ENCODE peak calls at places on chromosomes 16 and 17, in eight cellular contexts. H is WERI-Rb-1; O is fibroblast of lung; T is CD4-positive, alpha-beta T cell; D is uterus; W is heart right ventricle; M is SK-N-SH; N is dorsolateral prefrontal cortex. A is an unnamed sample.

GRCh38 chr16:3513892-3514600 is 13.2 kb downstream of the CLUAP1 start:
- DNase-seq in H (no peak), O (no peak), T (no peak), D (no peak), W (no peak), M (no peak), N (no peak), A (no peak)

GRCh38 chr16:80056334-80056733 is 455.8 kb upstream of the MAF start:
- DNase-seq in H (no peak), O (peak), T (no peak), D (no peak), W (no peak), M (no peak), N (no peak), A (no peak)

GRCh38 chr17:20174588-20175265 is 165.6 kb downstream of the SPECC1 start:
- DNase-seq in H (no peak), O (peak), T (no peak), D (no peak), W (no peak), M (no peak), N (no peak), A (no peak)

GRCh38 chr17:68301438-68301959 is 10.2 kb downstream of the ARSG start:
- DNase-seq in H (no peak), O (no peak), T (no peak), D (no peak), W (no peak), M (no peak), N (no peak), A (no peak)

GRCh38 chr17:32386844-32387243 is 36.9 kb downstream of the ZNF207 start:
- DNase-seq in H (no peak), O (peak), T (no peak), D (no peak), W (no peak), M (no peak), N (no peak), A (no peak)

GRCh38 chr17:38452719-38453118 is 24.5 kb downstream of the ARHGAP23 start:
- DNase-seq in H (no peak), O (no peak), T (no peak), D (no peak), W (no peak), M (no peak), N (no peak), A (no peak)

GRCh38 chr16:79013004-79013403 is 587.5 kb downstream of the MAF start:
- DNase-seq in H (no peak), O (no peak), T (no peak), D (no peak), W (no peak), M (no peak), N (no peak), A (no peak)

GRCh38 chr17:45394913-45395568 is 37.6 kb downstream of the ARHGAP27 start:
- DNase-seq in H (peak), O (peak), T (peak), D (peak), W (peak), M (peak), N (peak), A (peak)

GRCh38 chr17:73493212-73493814 is 150.9 kb downstream of the SDK2 start:
- DNase-seq in H (no peak), O (peak), T (no peak), D (no peak), W (no peak), M (peak), N (no peak), A (no peak)

GRCh38 chr17:50596191-50597037 is 35.9 kb downstream of the CACNA1G start:
- DNase-seq in H (no peak), O (no peak), T (no peak), D (no peak), W (no peak), M (no peak), N (no peak), A (no peak)

GRCh38 chr17:63626551-63627228 is 4.5 kb downstream of the MAP3K3 start:
- DNase-seq in H (no peak), O (peak), T (no peak), D (no peak), W (no peak), M (no peak), N (no peak), A (no peak)

GRCh38 chr16:24075302-24075701 is 180.8 kb upstream of the CACNG3 start:
- DNase-seq in H (no peak), O (no peak), T (no peak), D (no peak), W (no peak), M (no peak), N (no peak), A (no peak)

GRCh38 chr16:30604316-30604947 is 5.8 kb downstream of the ZNF689 start:
- DNase-seq in H (no peak), O (no peak), T (no peak), D (no peak), W (no peak), M (no peak), N (no peak), A (no peak)

GRCh38 chr17:81340606-81341346 is 45.7 kb upstream of the SLC38A10 start:
- DNase-seq in H (no peak), O (peak), T (no peak), D (no peak), W (no peak), M (peak), N (no peak), A (no peak)

GRCh38 chr16:54093281-54093680 is 193.3 kb downstream of the IRX3 start:
- DNase-seq in H (no peak), O (peak), T (no peak), D (no peak), W (no peak), M (no peak), N (no peak), A (no peak)

GRCh38 chr16:16988963-16989362 is 481.8 kb downstream of the XYLT1 start:
- DNase-seq in H (no peak), O (no peak), T (no peak), D (no peak), W (no peak), M (no peak), N (no peak), A (no peak)

GRCh38 chr16:80947708-80948615 is 58.7 kb downstream of the CMC2 start:
- DNase-seq in H (no peak), O (no peak), T (no peak), D (no peak), W (no peak), M (no peak), N (peak), A (no peak)

GRCh38 chr16:21659124-21659523 is 4.6 kb upstream of the OTOA start:
- DNase-seq in H (no peak), O (no peak), T (no peak), D (no peak), W (no peak), M (no peak), N (no peak), A (no peak)

GRCh38 chr17:78812849-78813248 is 27.8 kb downstream of the USP36 start:
- DNase-seq in H (no peak), O (no peak), T (no peak), D (no peak), W (no peak), M (no peak), N (no peak), A (no peak)

GRCh38 chr16:26963109-26963508 is 103.6 kb upstream of the C16orf82 start:
- DNase-seq in H (peak), O (no peak), T (no peak), D (no peak), W (no peak), M (peak), N (no peak), A (no peak)

GRCh38 chr17:35087731-35088646 is 24.5 kb upstream of the RFFL start:
- DNase-seq in H (peak), O (peak), T (no peak), D (peak), W (peak), M (peak), N (peak), A (no peak)

GRCh38 chr16:89315791-89316581 is 98.5 kb downstream of the ZNF778 start:
- DNase-seq in H (no peak), O (peak), T (peak), D (no peak), W (peak), M (no peak), N (no peak), A (no peak)

GRCh38 chr16:3095869-3096268 is 3.2 kb downstream of the ZSCAN10 start:
- DNase-seq in H (no peak), O (no peak), T (no peak), D (no peak), W (no peak), M (peak), N (no peak), A (no peak)

GRCh38 chr17:31686495-31686894 is 172.5 kb downstream of the COPRS start:
- DNase-seq in H (no peak), O (peak), T (no peak), D (no peak), W (no peak), M (no peak), N (no peak), A (no peak)

GRCh38 chr16:11239644-11240632 is 16.1 kb downstream of the SOCS1 start:
- DNase-seq in H (no peak), O (no peak), T (no peak), D (no peak), W (no peak), M (no peak), N (no peak), A (no peak)

GRCh38 chr17:336110-337021 is 16.2 kb downstream of the RPH3AL start:
- DNase-seq in H (peak), O (no peak), T (peak), D (peak), W (peak), M (peak), N (no peak), A (no peak)

GRCh38 chr17:68656666-68657065 is 55.5 kb upstream of the FAM20A start:
- DNase-seq in H (no peak), O (no peak), T (no peak), D (no peak), W (no peak), M (no peak), N (no peak), A (no peak)

GRCh38 chr16:69845181-69845580 is 83.0 kb downstream of the WWP2 start:
- DNase-seq in H (no peak), O (no peak), T (no peak), D (no peak), W (no peak), M (no peak), N (no peak), A (no peak)

GRCh38 chr17:19486351-19487008 is 47.2 kb upstream of the SLC47A1 start:
- DNase-seq in H (no peak), O (no peak), T (no peak), D (no peak), W (no peak), M (no peak), N (no peak), A (no peak)

GRCh38 chr17:56667925-56668324 is 74.4 kb downstream of the NOG start:
- DNase-seq in H (no peak), O (no peak), T (no peak), D (no peak), W (no peak), M (no peak), N (no peak), A (no peak)

GRCh38 chr17:78787444-78787843 is 5.4 kb upstream of the CYTH1 start:
- DNase-seq in H (no peak), O (no peak), T (no peak), D (no peak), W (no peak), M (no peak), N (no peak), A (no peak)

GRCh38 chr16:17607624-17608023 is 136.9 kb upstream of the XYLT1 start:
- DNase-seq in H (no peak), O (no peak), T (no peak), D (no peak), W (no peak), M (peak), N (no peak), A (no peak)

GRCh38 chr16:72972878-72973571 is 74.9 kb downstream of the ZFHX3 start:
- DNase-seq in H (no peak), O (no peak), T (no peak), D (no peak), W (no peak), M (no peak), N (no peak), A (no peak)

GRCh38 chr16:9050102-9050830 is 41.2 kb upstream of the HAPSTR1 start:
- DNase-seq in H (peak), O (peak), T (no peak), D (no peak), W (no peak), M (peak), N (no peak), A (no peak)

GRCh38 chr17:9878791-9879525 is 26.1 kb downstream of the RCVRN start:
- DNase-seq in H (no peak), O (peak), T (no peak), D (no peak), W (no peak), M (no peak), N (no peak), A (no peak)

GRCh38 chr16:11407047-11407982 is 62.1 kb downstream of the RMI2 start:
- DNase-seq in H (peak), O (peak), T (peak), D (peak), W (no peak), M (peak), N (peak), A (peak)

GRCh38 chr17:77212081-77212832 is 71.5 kb downstream of the SEC14L1 start:
- DNase-seq in H (no peak), O (no peak), T (no peak), D (no peak), W (no peak), M (no peak), N (no peak), A (no peak)

GRCh38 chr17:9115446-9116265 is 94.3 kb downstream of the NTN1 start:
- DNase-seq in H (no peak), O (peak), T (peak), D (peak), W (peak), M (peak), N (no peak), A (no peak)

GRCh38 chr16:54284931-54285413 is 1.6 kb downstream of the IRX3 start:
- DNase-seq in H (no peak), O (peak), T (no peak), D (no peak), W (no peak), M (peak), N (no peak), A (no peak)

GRCh38 chr16:85563515-85564276 is 49.4 kb upstream of the GSE1 start:
- DNase-seq in H (no peak), O (no peak), T (no peak), D (peak), W (peak), M (peak), N (no peak), A (no peak)
- TF ChIP-seq CTCF in H (no peak), O (no peak), T (no peak), D (peak), W (peak), M (peak), N (no peak), A (no peak)

DNA sequence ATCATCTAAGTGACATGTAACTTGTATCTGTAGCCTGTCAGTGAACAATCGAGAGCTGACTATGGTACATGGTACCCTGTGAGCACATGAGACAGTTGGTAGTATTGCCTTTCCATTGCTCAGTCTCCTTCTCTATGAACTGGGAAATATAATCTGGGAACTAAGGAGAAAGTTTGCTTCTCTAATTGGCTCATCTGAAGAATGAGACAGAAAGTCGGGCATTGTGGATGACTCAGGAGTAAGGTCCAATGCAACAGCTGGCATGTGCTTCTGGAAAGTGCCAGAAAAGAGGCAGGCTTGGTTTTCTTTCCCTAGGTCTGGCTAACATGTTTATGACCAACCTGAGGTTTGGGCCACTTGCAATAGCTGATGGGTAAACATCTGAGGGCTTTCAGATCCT is 51.9 kb downstream of the ZZEF1 start:
- DNase-seq in H (no peak), O (peak), T (no peak), D (no peak), W (no peak), M (no peak), N (no peak), A (no peak)
- H3K27ac ChIP-seq in H (no peak), O (no peak), T (no peak), D (no peak), W (no peak), M (no peak), N (peak), A (no peak)

GRCh38 chr17:58595194-58595792 is 80.9 kb upstream of the MTMR4 start:
- DNase-seq in H (peak), O (no peak), T (no peak), D (no peak), W (no peak), M (no peak), N (no peak), A (no peak)
- TF ChIP-seq CTCF in H (peak), O (no peak), T (no peak), D (no peak), W (no peak), M (no peak), N (no peak), A (no peak)

DNA sequence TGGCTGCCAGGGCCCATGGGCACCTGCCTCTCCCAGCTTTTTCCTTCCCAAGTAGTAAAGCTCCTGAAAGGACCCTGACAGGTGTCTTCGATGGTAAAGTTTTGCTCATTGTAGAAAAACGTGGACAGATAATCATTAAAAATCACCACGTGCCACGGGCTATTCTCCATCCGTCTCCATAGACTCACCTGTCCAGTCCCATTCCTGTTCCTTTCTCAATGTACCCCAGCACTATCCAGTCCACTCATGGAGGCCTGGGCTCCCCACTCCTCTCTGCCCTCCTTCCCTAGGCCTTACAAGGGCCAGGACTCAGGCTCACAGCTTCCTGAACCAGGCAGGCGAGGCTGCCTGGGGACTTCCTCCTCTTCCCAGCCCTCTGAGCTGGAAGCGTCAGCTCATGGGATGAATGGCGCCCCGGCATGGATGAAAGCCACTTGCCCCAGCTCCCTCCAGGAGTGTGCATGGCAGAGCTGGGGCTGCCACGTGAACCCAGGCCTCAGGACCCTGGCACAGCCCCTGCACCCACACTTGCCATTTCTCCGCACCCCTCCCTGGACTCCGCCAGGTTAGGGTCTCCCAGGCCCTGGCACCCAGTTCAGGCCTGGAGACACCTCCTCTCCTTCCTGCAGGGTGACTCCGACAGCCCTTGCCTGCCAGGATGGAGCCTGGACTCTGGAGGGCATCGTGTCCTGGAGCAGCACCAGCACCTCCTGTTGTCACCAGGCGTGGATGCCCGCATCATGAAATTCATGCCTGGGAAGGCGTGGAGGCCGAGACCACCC is 8.8 kb downstream of the CTRB1 start:
- DNase-seq in H (peak), O (no peak), T (no peak), D (peak), W (no peak), M (no peak), N (no peak), A (no peak)
- H3K27ac ChIP-seq in H (no peak), O (no peak), T (no peak), D (no peak), W (no peak), M (no peak), N (no peak), A (no peak)

GRCh38 chr16:56869513-56870270 is 4.7 kb downstream of the SLC12A3 start:
- DNase-seq in H (peak), O (no peak), T (no peak), D (no peak), W (no peak), M (no peak), N (no peak), A (no peak)
- TF ChIP-seq CTCF in H (peak), O (no peak), T (no peak), D (no peak), W (no peak), M (peak), N (no peak), A (peak)

DNA sequence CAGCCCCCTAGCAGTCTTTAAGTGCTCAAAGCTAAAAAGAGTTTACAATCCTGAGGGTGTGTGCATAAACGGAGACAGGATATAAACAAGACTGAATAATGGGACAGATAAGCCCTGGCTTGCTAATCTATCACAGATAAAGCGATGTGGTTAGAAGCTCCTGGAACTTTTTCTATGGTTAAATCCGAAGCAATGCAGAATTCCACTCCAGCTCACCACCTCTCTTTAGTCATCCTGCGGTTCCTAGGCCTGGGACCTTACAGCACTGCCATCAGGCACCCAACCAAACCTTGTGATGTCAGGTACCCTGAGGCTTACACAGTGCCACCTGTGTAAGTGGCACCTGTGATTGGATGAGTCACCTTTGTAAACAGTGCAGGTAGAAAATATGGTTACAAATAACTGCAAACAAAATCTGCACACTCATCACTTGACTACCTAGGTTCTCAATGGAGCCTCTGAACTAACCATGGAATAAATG is 31.5 kb upstream of the B4GALNT2 start:
- DNase-seq in H (no peak), O (peak), T (no peak), D (no peak), W (no peak), M (no peak), N (no peak), A (no peak)
- H3K27ac ChIP-seq in H (no peak), O (no peak), T (no peak), D (no peak), W (no peak), M (no peak), N (no peak), A (peak)

GRCh38 chr16:893360-893759 is 77.4 kb downstream of the LMF1 start:
- DNase-seq in H (peak), O (no peak), T (no peak), D (no peak), W (no peak), M (peak), N (no peak), A (no peak)

GRCh38 chr16:895371-895770 is 75.4 kb downstream of the LMF1 start:
- DNase-seq in H (no peak), O (no peak), T (no peak), D (no peak), W (no peak), M (no peak), N (no peak), A (no peak)

GRCh38 chr16:894136-894535 is 76.6 kb downstream of the LMF1 start:
- DNase-seq in H (no peak), O (no peak), T (no peak), D (no peak), W (peak), M (no peak), N (no peak), A (no peak)

GRCh38 chr16:896261-897199 is 74.3 kb downstream of the LMF1 start:
- DNase-seq in H (no peak), O (no peak), T (no peak), D (no peak), W (no peak), M (no peak), N (peak), A (no peak)

GRCh38 chr16:894841-895240 is 75.9 kb downstream of the LMF1 start:
- DNase-seq in H (peak), O (no peak), T (no peak), D (no peak), W (no peak), M (peak), N (no peak), A (no peak)
- TF ChIP-seq CTCF in H (peak), O (no peak), T (no peak), D (no peak), W (no peak), M (peak), N (no peak), A (no peak)

GRCh38 chr16:56747486-56748045 is 17.6 kb downstream of the NUP93 start:
- DNase-seq in H (no peak), O (peak), T (no peak), D (no peak), W (no peak), M (no peak), N (no peak), A (no peak)

GRCh38 chr16:56744996-56745640 is 15.2 kb downstream of the NUP93 start:
- DNase-seq in H (no peak), O (no peak), T (no peak), D (peak), W (no peak), M (no peak), N (no peak), A (no peak)

GRCh38 chr16:56741399-56741798 is 11.5 kb downstream of the NUP93 start:
- DNase-seq in H (no peak), O (no peak), T (no peak), D (no peak), W (no peak), M (no peak), N (no peak), A (no peak)

GRCh38 chr16:56742030-56742984 is 12.4 kb downstream of the NUP93 start:
- DNase-seq in H (no peak), O (peak), T (no peak), D (no peak), W (no peak), M (no peak), N (no peak), A (peak)

GRCh38 chr16:56743840-56744239 is 13.9 kb downstream of the NUP93 start:
- DNase-seq in H (no peak), O (peak), T (no peak), D (peak), W (no peak), M (no peak), N (no peak), A (no peak)
- H3K27ac ChIP-seq in H (no peak), O (peak), T (no peak), D (peak), W (peak), M (no peak), N (no peak), A (no peak)